ENCODE peak calls at places on chromosomes 6 and 20, in five cellular contexts. M is Calu3, A is B cell, Z is lower lobe of right lung, B is nephron progenitor cell. S is an unnamed sample.

GRCh38 chr6:403659-404655 is 12.4 kb downstream of the IRF4 start:
- DNase-seq in M (no peak), A (no peak), Z (no peak), B (no peak), S (no peak)

GRCh38 chr20:44832724-44833123 is 22.4 kb upstream of the RIMS4 start:
- DNase-seq in M (no peak), A (no peak), Z (no peak), B (peak), S (no peak)

GRCh38 chr20:41701596-41702350 is 83.6 kb upstream of the CHD6 start:
- DNase-seq in M (no peak), A (no peak), Z (no peak), B (no peak), S (no peak)

GRCh38 chr20:62015445-62016288 is 50.0 kb downstream of the TAF4 start:
- DNase-seq in M (no peak), A (no peak), Z (peak), B (no peak), S (no peak)

GRCh38 chr6:111011360-111012142 is 29.7 kb downstream of the RPF2 start:
- DNase-seq in M (peak), A (peak), Z (no peak), B (no peak), S (peak)

GRCh38 chr6:19995575-19996257 is 158.5 kb downstream of the ID4 start:
- DNase-seq in M (no peak), A (no peak), Z (no peak), B (no peak), S (no peak)

GRCh38 chr6:45479834-45480696 is 102.3 kb upstream of the SUPT3H start:
- DNase-seq in M (no peak), A (no peak), Z (no peak), B (no peak), S (peak)

GRCh38 chr20:35296101-35296554 is 3.9 kb upstream of the FAM83C start:
- DNase-seq in M (no peak), A (no peak), Z (no peak), B (no peak), S (no peak)

GRCh38 chr6:31725502-31726350 is 2.6 kb downstream of the MPIG6B start:
- DNase-seq in M (no peak), A (no peak), Z (no peak), B (no peak), S (no peak)

GRCh38 chr20:50584687-50585086 is 74.5 kb downstream of the PTPN1 start:
- DNase-seq in M (no peak), A (no peak), Z (no peak), B (no peak), S (no peak)

GRCh38 chr6:21163110-21163837 is 430.3 kb upstream of the SOX4 start:
- DNase-seq in M (no peak), A (no peak), Z (no peak), B (no peak), S (no peak)

GRCh38 chr20:61849822-61850221 is 215.9 kb downstream of the TAF4 start:
- DNase-seq in M (no peak), A (no peak), Z (no peak), B (no peak), S (no peak)

GRCh38 chr20:44071526-44072111 is 115.4 kb downstream of the JPH2 start:
- DNase-seq in M (no peak), A (no peak), Z (no peak), B (no peak), S (no peak)

GRCh38 chr6:109687271-109687721 is 3.7 kb downstream of the AK9 start:
- DNase-seq in M (peak), A (no peak), Z (peak), B (no peak), S (no peak)

GRCh38 chr6:158807515-158808441 is 11.4 kb downstream of the EZR start:
- DNase-seq in M (no peak), A (no peak), Z (no peak), B (no peak), S (no peak)
- TF ChIP-seq CTCF in M (no peak), A (no peak), Z (no peak), B (no peak), S (no peak)

DNA sequence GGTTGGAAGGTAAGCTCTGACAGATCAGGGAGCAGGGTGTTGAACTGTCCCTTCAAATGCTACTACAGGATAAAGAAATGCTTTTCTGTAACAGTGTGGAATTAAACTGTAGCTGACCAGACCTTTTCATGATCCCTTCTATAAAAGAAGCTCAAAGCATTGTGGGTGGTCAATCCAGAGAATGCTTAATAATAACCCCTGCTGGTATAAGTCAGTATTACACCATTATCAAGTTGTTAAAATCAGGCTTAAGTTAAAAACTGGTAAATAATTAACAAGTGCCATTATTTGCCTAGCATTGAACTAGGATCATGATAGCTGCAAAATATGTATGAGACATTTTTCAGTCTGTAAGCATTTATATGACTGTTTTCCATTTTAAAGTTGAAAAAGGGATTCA is 468.9 kb downstream of the PKHD1 start:
- DNase-seq in M (no peak), A (no peak), Z (no peak), B (no peak), S (no peak)
- TF ChIP-seq CTCF in M (no peak), A (peak), Z (peak), B (peak), S (peak)

DNA sequence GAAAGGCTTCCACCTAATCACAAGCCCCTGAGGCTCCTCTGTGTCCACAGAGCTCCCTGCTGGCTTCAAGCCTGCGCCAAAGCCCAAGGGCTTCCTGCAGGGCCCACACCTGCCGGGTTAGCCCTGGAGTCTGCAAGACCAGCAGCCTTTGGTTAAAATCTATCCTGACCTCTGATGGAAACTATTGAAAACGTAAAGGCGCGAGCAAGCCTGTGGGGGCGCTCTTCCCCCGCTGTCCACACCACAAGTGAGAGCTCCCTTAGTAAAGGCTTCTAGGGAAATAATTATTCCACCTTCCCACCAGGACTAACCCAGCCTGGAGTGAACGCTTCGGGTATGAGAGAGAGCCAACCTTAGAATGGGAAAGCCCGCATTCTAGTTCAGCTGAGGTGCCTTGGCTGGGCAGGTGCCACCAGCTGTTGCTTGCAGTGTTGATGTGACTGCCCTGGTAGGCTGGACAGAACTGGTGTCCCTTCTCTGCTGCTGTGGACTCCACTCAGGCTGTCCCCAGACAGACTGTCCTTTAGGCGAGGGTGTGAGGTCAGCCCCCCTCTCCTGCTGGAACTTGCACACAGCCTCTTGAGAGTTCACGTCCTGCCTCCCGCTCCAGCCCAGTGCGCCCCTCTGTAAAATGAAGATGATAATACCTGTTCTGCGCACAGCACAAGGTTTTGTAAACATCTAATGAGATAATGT is 68.7 kb downstream of the SYTL3 start:
- DNase-seq in M (peak), A (peak), Z (no peak), B (peak), S (no peak)
- TF ChIP-seq CTCF in M (peak), A (no peak), Z (peak), B (peak), S (peak)

GRCh38 chr6:79646006-79646405 is 14.9 kb downstream of the SH3BGRL2 start:
- DNase-seq in M (no peak), A (peak), Z (no peak), B (no peak), S (no peak)
- TF ChIP-seq CTCF in M (peak), A (no peak), Z (peak), B (no peak), S (no peak)

GRCh38 chr20:63651942-63652191 is 1.4 kb downstream of the STMN3 start:
- DNase-seq in M (no peak), A (no peak), Z (no peak), B (no peak), S (no peak)

GRCh38 chr20:63653041-63653973 is at the start of gene STMN3:
- DNase-seq in M (peak), A (peak), Z (peak), B (peak), S (peak)

GRCh38 chr20:63653974-63654680 is 903 bp upstream of the STMN3 start:
- DNase-seq in M (no peak), A (no peak), Z (no peak), B (no peak), S (no peak)

GRCh38 chr20:63655249-63655648 is 2.0 kb upstream of the STMN3 start:
- DNase-seq in M (no peak), A (no peak), Z (no peak), B (no peak), S (no peak)

GRCh38 chr20:63652192-63652980 is 838 bp downstream of the STMN3 start:
- DNase-seq in M (no peak), A (peak), Z (peak), B (peak), S (peak)
- TF ChIP-seq CTCF in M (no peak), A (no peak), Z (no peak), B (no peak), S (no peak)

DNA sequence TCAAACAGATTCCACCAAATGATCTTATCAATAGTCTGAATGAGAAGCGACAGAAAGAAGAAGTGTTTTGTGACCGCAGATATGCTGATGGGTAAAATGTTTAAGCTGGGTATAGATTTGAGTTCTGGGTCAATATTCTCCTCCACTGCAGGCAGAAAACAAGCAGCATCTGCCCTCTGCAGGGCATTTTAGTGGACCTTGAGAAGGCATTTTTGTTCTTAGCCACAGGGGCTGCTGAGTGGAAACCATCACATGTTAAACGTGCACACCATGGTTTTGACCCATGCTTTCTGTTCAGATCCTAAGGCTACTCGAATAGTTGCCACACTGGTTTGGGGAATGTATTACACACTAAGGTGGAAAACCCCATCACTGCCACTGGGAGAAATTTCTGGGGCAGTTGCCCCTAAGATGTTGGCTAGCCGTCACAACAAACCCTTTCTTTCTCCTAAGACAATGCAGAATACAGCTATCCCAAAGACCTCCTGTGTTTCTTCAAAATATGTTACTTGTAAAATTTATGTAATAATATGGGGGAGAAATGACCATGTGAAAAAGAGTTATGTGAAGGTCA is 5.5 kb downstream of the POU3F2 start:
- DNase-seq in M (no peak), A (no peak), Z (no peak), B (no peak), S (no peak)
- TF ChIP-seq CTCF in M (no peak), A (no peak), Z (no peak), B (peak), S (peak)

GRCh38 chr6:143592335-143592734 is 80.8 kb upstream of the FUCA2 start:
- DNase-seq in M (no peak), A (no peak), Z (no peak), B (no peak), S (no peak)
- TF ChIP-seq CTCF in M (no peak), A (no peak), Z (peak), B (peak), S (no peak)

GRCh38 chr6:139996253-139996834 is 621.9 kb upstream of the CITED2 start:
- DNase-seq in M (peak), A (peak), Z (no peak), B (peak), S (peak)
- TF ChIP-seq CTCF in M (no peak), A (no peak), Z (peak), B (peak), S (peak)

DNA sequence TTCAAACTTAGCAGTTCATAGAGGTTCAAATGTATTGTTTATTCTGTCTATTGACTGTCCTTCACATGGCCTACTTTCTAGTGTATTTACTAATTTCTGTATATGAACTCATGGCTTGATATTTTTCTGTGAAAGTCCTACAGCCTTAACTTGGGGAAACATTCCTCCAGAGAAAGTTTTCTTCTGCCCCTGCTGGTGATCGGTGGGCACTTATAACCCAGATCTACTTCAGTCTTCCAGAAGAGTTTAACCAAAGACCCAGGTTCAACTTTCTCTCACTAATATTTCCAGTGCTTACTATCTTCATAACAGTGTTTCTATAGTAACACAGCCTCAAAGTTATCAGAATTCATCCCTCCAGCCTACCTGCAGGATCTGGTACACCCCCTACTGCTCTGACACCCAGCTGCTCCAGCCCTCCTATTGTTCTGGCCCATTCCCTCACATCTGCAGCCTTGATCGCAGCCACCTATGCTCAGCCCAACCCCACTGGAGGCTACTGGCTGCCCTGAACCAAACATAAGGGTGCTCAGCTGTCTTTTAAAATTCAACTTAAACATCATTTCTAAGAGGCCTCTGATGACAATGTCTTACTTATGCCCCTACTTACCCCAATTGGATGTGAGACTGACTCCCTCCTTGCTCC is 72.3 kb downstream of the TBX18 start:
- DNase-seq in M (no peak), A (no peak), Z (no peak), B (no peak), S (no peak)
- TF ChIP-seq CTCF in M (no peak), A (no peak), Z (no peak), B (no peak), S (no peak)

S was measured in GM13977.